ENCODE peak calls at places on chromosomes 3 and 15, in eight cellular contexts. G, K, H, U, J, T, S and R are unnamed samples.
A peak's percentile ranks its signal among the peaks of the same experiment; 100 is the strongest.

GRCh38 chr3:186021673-186022362 is 84.0 kb upstream of the TRA2B start:
- DNase-seq in G (peak; percentile 78), K (no peak), H (peak; percentile 18), U (no peak), J (peak; percentile 81), T (no peak), S (no peak), R (no peak)

GRCh38 chr3:156511987-156512677 is 42.8 kb downstream of the SSR3 start:
- DNase-seq in G (no peak), K (no peak), H (no peak), U (no peak), J (no peak), T (no peak), S (no peak), R (no peak)

GRCh38 chr3:169400874-169401273 is 262.6 kb downstream of the MECOM start:
- DNase-seq in G (no peak), K (no peak), H (no peak), U (no peak), J (no peak), T (no peak), S (peak; percentile 24), R (no peak)

GRCh38 chr15:33064878-33065277 is 129.6 kb downstream of the FMN1 start:
- DNase-seq in G (peak; percentile 60), K (no peak), H (no peak), U (no peak), J (no peak), T (no peak), S (no peak), R (no peak)

GRCh38 chr15:51770902-51771301 is 19.5 kb downstream of the TMOD2 start:
- DNase-seq in G (no peak), K (no peak), H (no peak), U (no peak), J (no peak), T (no peak), S (no peak), R (no peak)

GRCh38 chr3:27224197-27224596 is 145.0 kb downstream of the NEK10 start:
- DNase-seq in G (peak; percentile 20), K (no peak), H (no peak), U (no peak), J (peak; percentile 41), T (no peak), S (no peak), R (no peak)

GRCh38 chr15:92653836-92654524 is 1.6 kb downstream of the FAM174B start:
- DNase-seq in G (no peak), K (no peak), H (peak; percentile 51), U (no peak), J (no peak), T (no peak), S (peak; percentile 82), R (no peak)

GRCh38 chr3:151593923-151594322 is 133.1 kb upstream of the IGSF10 start:
- DNase-seq in G (peak; percentile 4), K (no peak), H (no peak), U (no peak), J (no peak), T (no peak), S (no peak), R (no peak)

GRCh38 chr3:10322355-10322715 is 1.4 kb upstream of the SEC13 start:
- DNase-seq in G (no peak), K (peak; percentile 24), H (no peak), U (no peak), J (peak; percentile 33), T (no peak), S (peak; percentile 9), R (no peak)

GRCh38 chr3:69082805-69083204 is 1.9 kb upstream of the ARL6IP5 start:
- DNase-seq in G (no peak), K (peak; percentile 84), H (peak; percentile 86), U (peak; percentile 68), J (peak; percentile 58), T (peak; percentile 77), S (no peak), R (peak; percentile 72)

GRCh38 chr3:22156868-22157267 is 405.9 kb upstream of the ZNF385D start:
- DNase-seq in G (no peak), K (no peak), H (no peak), U (no peak), J (no peak), T (no peak), S (no peak), R (no peak)